ENCODE peak calls at places on chromosomes 16 and 17, in nine cellular contexts. T is cardiac septum; K is activated naive CD8-positive, alpha-beta T cell treated with anti-CD3 and anti-CD28 coated beads, Interleukin-2, amount 10 ng/mL, durations not matched to agents 7 days and 5 days; S is fibroblast of lung; U is stimulated activated CD4-positive, alpha-beta T cell treated with anti-CD3 and anti-CD28 coated beads, Interleukin-12 subunit alpha, Interleukin-12 subunit beta, amount 100 ng/mL, for 48 hours; D is AG08395; A is Ammon's horn; V is H54; M is stimulated activated naive CD4-positive, alpha-beta T cell. Q is an unnamed sample.

GRCh38 chr16:68470461-68471150 is 22.3 kb upstream of the SMPD3 start:
- DNase-seq in T (peak), K (peak), S (no peak), U (no peak), D (no peak), A (peak), V (no peak), M (no peak), Q (no peak)

GRCh38 chr16:2150418-2151187 is 2.2 kb downstream of the RAB26 start:
- DNase-seq in T (no peak), K (no peak), S (peak), U (no peak), D (no peak), A (no peak), V (peak), M (no peak), Q (no peak)

GRCh38 chr17:74767111-74767516 is 9.0 kb downstream of the NAT9 start:
- DNase-seq in T (peak), K (no peak), S (no peak), U (no peak), D (no peak), A (peak), V (no peak), M (no peak), Q (no peak)

GRCh38 chr17:42879596-42879985 is 21.0 kb upstream of the G6PC1 start:
- DNase-seq in T (no peak), K (no peak), S (peak), U (no peak), D (peak), A (no peak), V (peak), M (no peak), Q (no peak)

GRCh38 chr17:78378225-78379133 is at the start of gene PGS1:
- DNase-seq in T (peak), K (peak), S (peak), U (peak), D (peak), A (peak), V (no peak), M (peak), Q (peak)

GRCh38 chr16:4184038-4184702 is 57.7 kb downstream of the SRL start:
- DNase-seq in T (no peak), K (no peak), S (no peak), U (no peak), D (no peak), A (no peak), V (no peak), M (no peak), Q (no peak)

GRCh38 chr16:84583995-84584394 is 33.9 kb downstream of the COTL1 start:
- DNase-seq in T (no peak), K (no peak), S (no peak), U (no peak), D (no peak), A (peak), V (no peak), M (no peak), Q (no peak)

GRCh38 chr17:30200086-30200485 is 35.4 kb downstream of the SLC6A4 start:
- DNase-seq in T (no peak), K (no peak), S (no peak), U (no peak), D (no peak), A (no peak), V (no peak), M (no peak), Q (no peak)

GRCh38 chr17:70073326-70073725 is 1.7 kb upstream of the KCNJ16 start:
- DNase-seq in T (no peak), K (no peak), S (peak), U (no peak), D (no peak), A (no peak), V (no peak), M (no peak), Q (no peak)

GRCh38 chr16:23879735-23880373 is 44.1 kb downstream of the PRKCB start:
- DNase-seq in T (no peak), K (no peak), S (no peak), U (no peak), D (no peak), A (no peak), V (no peak), M (no peak), Q (no peak)

GRCh38 chr17:79294459-79295071 is 219.9 kb downstream of the ENGASE start:
- DNase-seq in T (peak), K (peak), S (peak), U (peak), D (peak), A (peak), V (no peak), M (no peak), Q (peak)

GRCh38 chr16:48206594-48207242 is 37.4 kb upstream of the LONP2 start:
- DNase-seq in T (no peak), K (no peak), S (no peak), U (no peak), D (no peak), A (no peak), V (no peak), M (no peak), Q (no peak)

GRCh38 chr17:21277332-21277731 is 7.2 kb upstream of the MAP2K3 start:
- DNase-seq in T (no peak), K (no peak), S (no peak), U (no peak), D (no peak), A (no peak), V (no peak), M (no peak), Q (no peak)

GRCh38 chr17:79812969-79813825 is 16.3 kb upstream of the CBX8 start:
- DNase-seq in T (no peak), K (no peak), S (no peak), U (no peak), D (no peak), A (no peak), V (peak), M (no peak), Q (no peak)

GRCh38 chr16:2596747-2597559 is 59.1 kb downstream of the PDPK1 start:
- DNase-seq in T (no peak), K (no peak), S (no peak), U (no peak), D (no peak), A (no peak), V (no peak), M (no peak), Q (no peak)

GRCh38 chr17:44829558-44830358 is at the start of gene GJC1:
- DNase-seq in T (peak), K (peak), S (peak), U (peak), D (peak), A (no peak), V (peak), M (no peak), Q (peak)

GRCh38 chr17:83078378-83079339 is 750 bp upstream of the METRNL start:
- DNase-seq in T (no peak), K (no peak), S (no peak), U (no peak), D (no peak), A (no peak), V (no peak), M (no peak), Q (no peak)

GRCh38 chr17:75263051-75263450 is 1.4 kb downstream of the MRPS7 start:
- DNase-seq in T (no peak), K (no peak), S (no peak), U (no peak), D (no peak), A (no peak), V (no peak), M (no peak), Q (no peak)

GRCh38 chr17:41354538-41354937 is 3.9 kb upstream of the KRT33A start:
- DNase-seq in T (no peak), K (no peak), S (no peak), U (no peak), D (no peak), A (no peak), V (no peak), M (no peak), Q (no peak)

GRCh38 chr16:82031116-82032084 is 3.7 kb upstream of the HSD17B2 start:
- DNase-seq in T (no peak), K (no peak), S (peak), U (no peak), D (peak), A (peak), V (peak), M (no peak), Q (peak)

GRCh38 chr17:73707358-73707757 is 63.1 kb upstream of the SDK2 start:
- DNase-seq in T (no peak), K (no peak), S (no peak), U (no peak), D (no peak), A (no peak), V (no peak), M (no peak), Q (no peak)

GRCh38 chr17:6599364-6599763 is 41.1 kb downstream of the KIAA0753 start:
- DNase-seq in T (no peak), K (no peak), S (no peak), U (no peak), D (no peak), A (peak), V (no peak), M (no peak), Q (no peak)

GRCh38 chr17:74474043-74474792 is 7.8 kb downstream of the CD300A start:
- DNase-seq in T (no peak), K (no peak), S (no peak), U (no peak), D (no peak), A (no peak), V (no peak), M (no peak), Q (no peak)

GRCh38 chr17:66791337-66791736 is 43.6 kb upstream of the CACNG5 start:
- DNase-seq in T (no peak), K (no peak), S (no peak), U (no peak), D (no peak), A (peak), V (no peak), M (no peak), Q (no peak)

GRCh38 chr16:49557070-49557446 is 183.5 kb downstream of the C16orf78 start:
- DNase-seq in T (no peak), K (no peak), S (no peak), U (no peak), D (no peak), A (peak), V (no peak), M (no peak), Q (no peak)

GRCh38 chr16:84096447-84097005 is 20.2 kb downstream of the MBTPS1 start:
- DNase-seq in T (no peak), K (no peak), S (no peak), U (no peak), D (no peak), A (no peak), V (no peak), M (no peak), Q (no peak)

GRCh38 chr16:88387941-88388627 is 5.3 kb downstream of the ZNF469 start:
- DNase-seq in T (no peak), K (no peak), S (peak), U (no peak), D (peak), A (peak), V (no peak), M (no peak), Q (peak)

GRCh38 chr17:50630524-50631194 is 4.0 kb upstream of the ABCC3 start:
- DNase-seq in T (no peak), K (peak), S (no peak), U (peak), D (peak), A (no peak), V (peak), M (no peak), Q (no peak)

GRCh38 chr16:14196539-14196938 is 125.4 kb downstream of the MRTFB start:
- DNase-seq in T (no peak), K (no peak), S (no peak), U (no peak), D (no peak), A (no peak), V (no peak), M (no peak), Q (no peak)

GRCh38 chr17:70033165-70033564 is 41.9 kb upstream of the KCNJ16 start:
- DNase-seq in T (no peak), K (no peak), S (no peak), U (no peak), D (no peak), A (no peak), V (no peak), M (no peak), Q (no peak)

GRCh38 chr17:82718986-82719685 is 2.6 kb downstream of the FN3KRP start:
- DNase-seq in T (no peak), K (no peak), S (no peak), U (no peak), D (no peak), A (no peak), V (no peak), M (no peak), Q (no peak)

GRCh38 chr17:1539811-1540210 is 22.8 kb downstream of the PITPNA start:
- DNase-seq in T (no peak), K (no peak), S (no peak), U (no peak), D (no peak), A (no peak), V (no peak), M (no peak), Q (no peak)

GRCh38 chr16:85652431-85653221 is 36.1 kb downstream of the GINS2 start:
- DNase-seq in T (no peak), K (no peak), S (peak), U (no peak), D (peak), A (peak), V (no peak), M (no peak), Q (no peak)

GRCh38 chr17:56887552-56888467 is 26.0 kb downstream of the TRIM25 start:
- DNase-seq in T (no peak), K (no peak), S (no peak), U (no peak), D (no peak), A (no peak), V (no peak), M (no peak), Q (no peak)

GRCh38 chr16:80273635-80274538 is 266.9 kb upstream of the DYNLRB2 start:
- DNase-seq in T (no peak), K (no peak), S (peak), U (no peak), D (peak), A (no peak), V (no peak), M (no peak), Q (peak)

GRCh38 chr16:68685685-68686478 is 40.8 kb downstream of the CDH3 start:
- DNase-seq in T (no peak), K (no peak), S (no peak), U (no peak), D (no peak), A (no peak), V (no peak), M (no peak), Q (no peak)

GRCh38 chr17:61338000-61338864 is 61.4 kb upstream of the TBX2 start:
- DNase-seq in T (no peak), K (no peak), S (peak), U (no peak), D (peak), A (no peak), V (peak), M (no peak), Q (peak)

GRCh38 chr17:27456681-27457404 is 595 bp downstream of the KSR1 start:
- DNase-seq in T (no peak), K (no peak), S (no peak), U (no peak), D (peak), A (no peak), V (no peak), M (no peak), Q (no peak)

GRCh38 chr16:83329466-83329865 is 478.3 kb upstream of the HSBP1 start:
- DNase-seq in T (no peak), K (no peak), S (no peak), U (no peak), D (no peak), A (no peak), V (no peak), M (no peak), Q (no peak)

Q was measured in RPMI7951.